ENCODE peak calls at places on chromosomes 1 and 21, in four cellular contexts. Y is left lung, R is fibroblast of lung, J is ovary. O is an unnamed sample. For H3K4me1, the result is how much of the 10 kb centered on the place peaks cover.

GRCh38 chr1:203985044-203985443 is 87.9 kb upstream of the SOX13 start:
- DNase-seq in Y (no peak), R (peak), J (no peak), O (no peak)

GRCh38 chr1:7474786-7475502 is 296.2 kb upstream of the VAMP3 start:
- DNase-seq in Y (peak), R (no peak), J (no peak), O (no peak)

GRCh38 chr1:208309771-208310170 is 65.6 kb upstream of the PLXNA2 start:
- DNase-seq in Y (no peak), R (no peak), J (no peak), O (no peak)

GRCh38 chr1:207172321-207172720 is 68.3 kb downstream of the C4BPA start:
- DNase-seq in Y (no peak), R (no peak), J (no peak), O (no peak)

GRCh38 chr1:145999321-146000024 is 3.1 kb upstream of the TXNIP start:
- DNase-seq in Y (no peak), R (no peak), J (peak), O (no peak)

GRCh38 chr1:68141801-68142440 is 90.4 kb downstream of the WLS start:
- DNase-seq in Y (no peak), R (peak), J (no peak), O (no peak)

GRCh38 chr1:39952359-39953110 is 2.4 kb upstream of the MFSD2A start:
- DNase-seq in Y (no peak), R (peak), J (no peak), O (no peak)

GRCh38 chr1:71557138-71557537 is 476.3 kb upstream of the ZRANB2 start:
- DNase-seq in Y (no peak), R (peak), J (no peak), O (no peak)

GRCh38 chr1:88175631-88176226 is 508.3 kb upstream of the PKN2 start:
- DNase-seq in Y (no peak), R (peak), J (no peak), O (no peak)

GRCh38 chr1:33049381-33049780 is 12.7 kb upstream of the AK2 start:
- DNase-seq in Y (no peak), R (peak), J (no peak), O (no peak)

GRCh38 chr1:200173097-200173629 is 145.7 kb downstream of the NR5A2 start:
- DNase-seq in Y (no peak), R (no peak), J (no peak), O (no peak)

GRCh38 chr21:17189963-17190362 is 322.9 kb upstream of the CXADR start:
- DNase-seq in Y (no peak), R (no peak), J (no peak), O (no peak)

GRCh38 chr1:220219136-220219442 is 53.2 kb downstream of the RAB3GAP2 start:
- DNase-seq in Y (no peak), R (no peak), J (no peak), O (no peak)

GRCh38 chr1:162663589-162664030 is 31.3 kb downstream of the DDR2 start:
- DNase-seq in Y (no peak), R (peak), J (no peak), O (no peak)

GRCh38 chr1:24351918-24352637 is 32.9 kb downstream of the GRHL3 start:
- DNase-seq in Y (no peak), R (peak), J (no peak), O (no peak)

GRCh38 chr1:162997499-162998285 is 71.5 kb upstream of the RGS4 start:
- DNase-seq in Y (no peak), R (peak), J (no peak), O (no peak)

GRCh38 chr1:163650624-163651023 is 328.9 kb downstream of the NUF2 start:
- DNase-seq in Y (no peak), R (no peak), J (no peak), O (no peak)

GRCh38 chr21:42636535-42636914 is 16.9 kb upstream of the PDE9A start:
- DNase-seq in Y (no peak), R (peak), J (no peak), O (no peak)

GRCh38 chr1:7376676-7377075 is 394.4 kb upstream of the VAMP3 start:
- DNase-seq in Y (no peak), R (no peak), J (no peak), O (peak)

GRCh38 chr1:80534606-80535360 is 1266.0 kb upstream of the ADGRL2 start:
- DNase-seq in Y (no peak), R (peak), J (no peak), O (no peak)

GRCh38 chr1:153685578-153686340 is 7.3 kb downstream of the NPR1 start:
- DNase-seq in Y (no peak), R (no peak), J (no peak), O (no peak)

GRCh38 chr1:111510003-111510380 is 6.6 kb upstream of the ADORA3 start:
- DNase-seq in Y (no peak), R (no peak), J (no peak), O (no peak)

GRCh38 chr1:206864939-206865671 is at the start of gene IL20:
- DNase-seq in Y (peak), R (peak), J (peak), O (peak)

GRCh38 chr1:5507340-5507739 is 484.9 kb downstream of the NPHP4 start:
- DNase-seq in Y (no peak), R (no peak), J (no peak), O (no peak)

GRCh38 chr1:27099904-27100796 is 54.8 kb downstream of the SLC9A1 start:
- DNase-seq in Y (no peak), R (peak), J (peak), O (peak)

GRCh38 chr1:20462397-20462796 is 23.6 kb downstream of the CAMK2N1 start:
- DNase-seq in Y (no peak), R (no peak), J (no peak), O (no peak)

GRCh38 chr1:246724001-246724724 is at the start of gene SCCPDH:
- DNase-seq in Y (peak), R (peak), J (peak), O (no peak)

GRCh38 chr1:25030674-25031589 is 100.9 kb upstream of the RUNX3 start:
- DNase-seq in Y (peak), R (peak), J (no peak), O (no peak)

GRCh38 chr1:37037675-37038074 is 3.4 kb upstream of the GRIK3 start:
- DNase-seq in Y (no peak), R (no peak), J (no peak), O (no peak)

GRCh38 chr1:14803002-14803789 is 204.7 kb downstream of the KAZN start:
- DNase-seq in Y (no peak), R (no peak), J (no peak), O (no peak)

GRCh38 chr21:35324372-35325220 is 275.5 kb upstream of the RUNX1 start:
- DNase-seq in Y (no peak), R (peak), J (peak), O (no peak)

GRCh38 chr1:35577071-35577998 is 4.2 kb downstream of the TFAP2E start:
- DNase-seq in Y (no peak), R (no peak), J (no peak), O (no peak)

GRCh38 chr1:4584471-4584870 is 69.9 kb upstream of the AJAP1 start:
- DNase-seq in Y (no peak), R (no peak), J (no peak), O (no peak)

GRCh38 chr21:45551316-45551715 is 9.1 kb upstream of the SLC19A1 start:
- DNase-seq in Y (no peak), R (peak), J (peak), O (no peak)
- H3K27ac ChIP-seq in Y (peak), R (no peak), J (no peak), O (peak)

GRCh38 chr1:45122724-45123123 is 83.7 kb downstream of the ZSWIM5 start:
- DNase-seq in Y (no peak), R (no peak), J (no peak), O (no peak)

GRCh38 chr1:45117766-45118165 is 88.6 kb downstream of the ZSWIM5 start:
- DNase-seq in Y (no peak), R (no peak), J (no peak), O (no peak)

GRCh38 chr1:45123358-45123757 is 83.0 kb downstream of the ZSWIM5 start:
- DNase-seq in Y (no peak), R (no peak), J (no peak), O (no peak)
- H3K4me3 ChIP-seq in Y (no peak), R (no peak), J (no peak), O (no peak)

GRCh38 chr1:54355931-54356679 is 50.1 kb downstream of the SSBP3 start:
- DNase-seq in Y (no peak), R (no peak), J (no peak), O (no peak)
- H3K4me1 ChIP-seq in Y (under half), R (under half), J (half or more), O (under half)

DNA sequence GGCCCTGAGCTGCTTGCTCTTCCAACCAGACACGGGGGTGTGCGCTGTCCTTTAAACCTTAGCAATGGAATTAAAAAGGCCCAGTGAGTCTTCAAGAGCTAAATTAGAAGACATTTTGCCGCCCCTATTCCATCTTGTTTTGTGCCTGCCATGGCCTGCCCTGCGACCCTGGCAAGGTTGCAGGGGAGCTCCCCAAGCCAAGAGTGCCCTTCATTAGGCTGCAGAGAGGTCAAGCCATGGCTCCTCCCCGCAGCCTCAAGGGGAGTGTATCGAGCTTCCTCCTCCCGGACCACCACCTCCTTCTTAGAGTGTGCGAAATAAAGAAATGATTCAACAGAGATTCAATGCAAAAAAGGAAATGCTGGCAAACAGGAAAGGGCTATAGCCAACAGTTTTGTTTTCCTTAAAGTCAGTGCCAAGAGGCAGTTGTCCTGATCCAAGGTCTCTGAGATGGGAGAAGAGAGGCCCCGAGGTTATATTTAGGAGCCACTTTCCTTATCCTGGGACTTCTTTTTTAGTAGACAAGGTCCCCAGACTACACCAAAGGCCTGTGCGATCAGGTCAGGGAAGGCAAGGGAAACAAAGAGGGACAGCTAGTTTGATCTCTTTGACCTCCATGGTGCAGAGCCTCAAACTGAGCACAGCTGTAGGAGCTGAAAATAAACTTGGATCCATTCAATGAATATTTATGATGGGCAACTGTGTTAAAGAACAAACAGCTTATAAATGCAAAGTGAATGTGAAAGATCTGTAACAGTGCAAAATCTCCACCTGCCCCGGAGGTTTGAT is 256.4 kb downstream of the DYRK1A start:
- DNase-seq in Y (no peak), R (no peak), J (no peak), O (no peak)
- H3K27ac ChIP-seq in Y (no peak), R (no peak), J (no peak), O (peak)

DNA sequence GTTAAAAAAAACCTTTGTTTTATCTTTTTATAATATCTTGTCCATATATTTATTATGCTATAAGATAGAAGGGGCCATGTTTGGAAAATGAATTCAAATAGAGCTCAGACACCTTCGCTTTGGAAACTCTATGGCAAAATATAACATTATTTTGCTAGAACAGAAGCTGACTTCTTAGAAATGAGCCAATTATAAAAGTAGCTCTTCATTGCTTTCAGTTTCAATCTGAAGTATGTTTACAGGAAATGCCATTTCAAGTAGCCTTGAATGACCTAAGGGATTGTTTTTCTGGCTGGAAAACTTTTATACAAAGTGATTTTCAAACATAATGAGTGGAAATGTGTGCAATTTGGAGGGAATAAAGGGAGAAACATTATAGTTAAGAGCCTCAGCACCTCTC is 37.8 kb upstream of the GBP5 start:
- DNase-seq in Y (no peak), R (peak), J (no peak), O (no peak)
- H3K4me3 ChIP-seq in Y (no peak), R (no peak), J (no peak), O (no peak)

GRCh38 chr1:150155413-150156071 is 5.8 kb downstream of the PLEKHO1 start:
- DNase-seq in Y (no peak), R (no peak), J (no peak), O (no peak)
- H3K4me1 ChIP-seq in Y (under half), R (under half), J (under half), O (under half)

DNA sequence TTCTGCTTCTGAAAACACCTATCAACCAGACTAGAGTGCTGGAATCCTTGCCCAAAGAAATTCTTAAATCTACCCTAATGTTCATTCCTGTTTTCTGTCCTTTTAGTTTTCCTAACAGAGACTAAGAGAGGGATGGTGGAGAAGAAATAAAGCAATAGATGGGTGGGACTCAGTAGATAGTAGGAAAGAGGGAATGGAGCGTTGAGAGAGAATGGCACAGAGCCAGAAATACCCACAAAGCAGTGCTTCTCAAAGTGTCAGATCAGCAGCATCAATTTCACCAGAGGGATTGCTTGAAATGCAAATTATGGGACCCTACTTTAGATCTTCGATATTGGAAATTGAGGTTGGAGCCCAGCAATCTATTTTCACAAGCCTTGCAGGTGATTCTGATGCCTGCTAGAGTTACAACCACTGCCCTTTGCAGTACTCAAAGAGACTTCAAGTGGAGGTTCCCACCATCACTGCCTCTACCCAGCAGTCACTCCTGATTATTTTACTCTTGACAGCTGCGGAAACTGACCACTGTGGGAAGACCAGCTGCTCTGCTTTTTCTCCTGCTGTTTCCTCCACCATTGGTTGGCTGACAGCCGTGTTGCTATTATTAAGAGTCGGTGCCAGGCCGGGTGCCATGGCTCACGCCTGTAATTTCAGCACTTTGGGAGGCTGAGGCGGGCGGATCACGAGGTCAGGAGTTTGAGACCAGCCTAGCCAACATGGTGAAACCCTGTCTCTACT is 11.4 kb upstream of the PRPF3 start:
- DNase-seq in Y (no peak), R (no peak), J (no peak), O (no peak)
- H3K27ac ChIP-seq in Y (no peak), R (no peak), J (no peak), O (no peak)

GRCh38 chr1:243420369-243420768 is 164.5 kb downstream of the SDCCAG8 start:
- DNase-seq in Y (no peak), R (no peak), J (no peak), O (no peak)

GRCh38 chr1:243416510-243416909 is 160.7 kb downstream of the SDCCAG8 start:
- DNase-seq in Y (no peak), R (no peak), J (no peak), O (no peak)

GRCh38 chr1:243421784-243422183 is 165.9 kb downstream of the SDCCAG8 start:
- DNase-seq in Y (peak), R (peak), J (peak), O (no peak)

GRCh38 chr1:243422362-243422761 is 166.5 kb downstream of the SDCCAG8 start:
- DNase-seq in Y (no peak), R (no peak), J (no peak), O (no peak)

DNA sequence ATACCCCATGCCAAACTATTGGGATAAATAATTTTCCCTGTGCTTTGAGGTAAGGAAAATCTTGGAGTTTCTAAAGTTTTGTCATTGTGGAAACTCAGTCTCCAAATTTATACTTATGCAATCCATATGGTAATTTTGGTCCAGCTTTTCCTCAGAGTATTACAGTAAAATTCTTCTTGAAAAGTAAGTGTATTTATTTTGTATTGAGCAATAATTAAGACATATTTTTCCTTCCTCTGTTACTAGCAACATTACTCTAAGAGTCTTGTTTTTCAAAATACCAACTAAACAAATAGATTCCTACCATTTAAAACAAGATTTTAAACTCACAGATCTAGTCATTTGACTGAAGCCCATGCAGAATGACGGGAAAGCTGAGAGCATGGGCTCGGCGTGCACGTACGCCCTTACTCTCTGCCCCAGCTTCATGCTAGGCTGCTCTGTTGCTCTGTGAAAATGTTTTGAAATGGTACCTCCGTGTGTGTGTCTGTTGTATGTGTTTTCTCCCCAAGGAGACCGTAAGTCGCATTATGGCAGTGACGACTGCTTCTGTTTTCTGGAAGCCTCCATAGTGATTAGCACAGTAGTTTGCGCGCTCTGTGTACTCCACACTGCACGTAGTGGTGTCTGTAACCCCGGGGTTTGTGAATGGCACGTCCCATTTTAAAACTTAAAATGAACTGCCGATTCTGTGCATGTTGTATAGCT is 165.3 kb downstream of the SDCCAG8 start:
- DNase-seq in Y (no peak), R (peak), J (no peak), O (no peak)
- H3K4me3 ChIP-seq in Y (no peak), R (no peak), J (peak), O (no peak)

O was measured in ascending aorta.